ENCODE peak calls at places on chromosomes 5 and 9, in eight cellular contexts. Q is IMR-90, W is upper lobe of right lung, O is GM23248, P is fibroblast of lung, M is suprapubic skin, L is adrenal gland, E is testis. Z is an unnamed sample. For H3K27me3, the result is how much of the 10 kb centered on the place peaks cover.

GRCh38 chr9:3330792-3331420 is 194.9 kb downstream of the RFX3 start:
- DNase-seq in O (peak), Q (peak), L (no peak), W (no peak), E (no peak), M (no peak), P (peak), Z (no peak)

GRCh38 chr5:175321927-175322532 is 122.0 kb downstream of the DRD1 start:
- DNase-seq in O (peak), M (no peak), E (peak), W (no peak), Q (peak), L (peak), P (peak), Z (no peak)

GRCh38 chr5:14453486-14453885 is 128.1 kb upstream of the OTULINL start:
- DNase-seq in E (no peak), L (no peak), O (peak), M (no peak), Q (no peak), P (peak), W (no peak), Z (no peak)

GRCh38 chr5:113090336-113091106 is 113.9 kb downstream of the DCP2 start:
- DNase-seq in P (peak), E (peak), M (no peak), W (no peak), L (no peak), Q (no peak), O (no peak), Z (no peak)

GRCh38 chr5:162852145-162852544 is 585.2 kb upstream of the CCNG1 start:
- DNase-seq in P (no peak), E (no peak), M (no peak), W (no peak), O (no peak), Q (no peak), L (no peak), Z (no peak)

GRCh38 chr5:154648706-154649105 is 106.5 kb upstream of the LARP1 start:
- DNase-seq in M (no peak), E (no peak), P (no peak), Q (peak), L (peak), W (no peak), O (peak), Z (no peak)

GRCh38 chr5:41009228-41009627 is 61.9 kb downstream of the MROH2B start:
- DNase-seq in Q (peak), L (peak), M (no peak), E (no peak), O (peak), W (no peak), P (peak), Z (no peak)

GRCh38 chr5:98936948-98937715 is 8.3 kb upstream of the CHD1 start:
- DNase-seq in O (peak), E (no peak), L (no peak), Q (no peak), P (peak), W (no peak), M (no peak), Z (no peak)

GRCh38 chr9:99031994-99032393 is 72.9 kb upstream of the TGFBR1 start:
- DNase-seq in L (no peak), M (no peak), Q (no peak), O (no peak), W (no peak), P (no peak), E (no peak), Z (no peak)

GRCh38 chr5:6730407-6730806 is 17.2 kb downstream of the TENT4A start:
- DNase-seq in W (peak), L (no peak), Q (no peak), O (no peak), P (no peak), M (peak), E (no peak), Z (no peak)

GRCh38 chr9:133942206-133942975 is 49.7 kb downstream of the VAV2 start:
- DNase-seq in O (no peak), Q (no peak), W (peak), L (no peak), M (no peak), P (no peak), E (no peak), Z (no peak)

GRCh38 chr5:148794729-148795590 is 31.5 kb upstream of the ADRB2 start:
- DNase-seq in O (no peak), P (peak), E (no peak), L (no peak), W (no peak), Q (peak), M (no peak), Z (no peak)

GRCh38 chr9:130137870-130138653 is 34.1 kb upstream of the NCS1 start:
- DNase-seq in P (peak), W (no peak), M (no peak), L (peak), O (peak), Q (peak), E (no peak), Z (peak)

GRCh38 chr9:37955781-37956422 is 52.0 kb upstream of the SLC25A51 start:
- DNase-seq in W (peak), O (no peak), M (no peak), L (no peak), E (no peak), Q (no peak), P (no peak), Z (no peak)

GRCh38 chr9:2709645-2710101 is 7.6 kb upstream of the KCNV2 start:
- DNase-seq in L (no peak), M (no peak), W (no peak), Q (no peak), O (peak), E (no peak), P (no peak), Z (peak)

GRCh38 chr5:75214928-75215327 is 21.8 kb downstream of the ANKRD31 start:
- DNase-seq in M (no peak), W (no peak), Q (no peak), O (no peak), L (no peak), E (no peak), P (no peak), Z (no peak)

GRCh38 chr9:114321759-114322158 is 1.1 kb upstream of the ORM1 start:
- DNase-seq in M (no peak), E (no peak), Q (peak), L (no peak), P (peak), O (peak), W (peak), Z (no peak)

GRCh38 chr9:93082841-93083411 is 13.1 kb upstream of the CARD19 start:
- DNase-seq in O (no peak), M (peak), L (peak), Q (no peak), E (peak), W (peak), P (no peak), Z (no peak)

GRCh38 chr5:77138981-77139380 is 51.9 kb upstream of the ZBED3 start:
- DNase-seq in L (no peak), E (peak), Q (peak), M (no peak), O (peak), P (peak), W (no peak), Z (no peak)

DNA sequence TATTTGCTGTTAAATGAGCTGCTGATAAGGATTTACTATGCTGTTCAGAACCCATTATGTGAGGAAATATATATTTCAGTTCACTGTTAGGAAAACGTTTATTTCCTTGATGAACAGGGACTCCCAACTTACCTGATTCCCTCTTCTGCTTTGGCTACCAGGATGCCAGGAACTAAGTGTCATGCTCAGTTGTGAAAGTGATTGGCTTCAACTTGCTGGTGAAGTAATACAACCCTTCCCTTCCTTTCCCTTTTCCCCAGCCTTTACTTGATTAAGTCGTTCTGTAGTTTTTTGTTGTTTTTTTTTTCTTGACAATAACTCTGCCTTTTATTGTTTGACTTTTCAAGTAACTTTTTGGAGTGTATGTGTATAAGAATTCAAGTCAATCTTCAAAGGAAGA is 309.3 kb downstream of the DOCK8 start:
- DNase-seq in M (no peak), Q (no peak), O (no peak), W (no peak), E (no peak), L (no peak), P (no peak), Z (no peak)
- H3K27ac ChIP-seq in M (no peak), Q (no peak), O (no peak), W (no peak), E (no peak), L (no peak), P (no peak), Z (no peak)

DNA sequence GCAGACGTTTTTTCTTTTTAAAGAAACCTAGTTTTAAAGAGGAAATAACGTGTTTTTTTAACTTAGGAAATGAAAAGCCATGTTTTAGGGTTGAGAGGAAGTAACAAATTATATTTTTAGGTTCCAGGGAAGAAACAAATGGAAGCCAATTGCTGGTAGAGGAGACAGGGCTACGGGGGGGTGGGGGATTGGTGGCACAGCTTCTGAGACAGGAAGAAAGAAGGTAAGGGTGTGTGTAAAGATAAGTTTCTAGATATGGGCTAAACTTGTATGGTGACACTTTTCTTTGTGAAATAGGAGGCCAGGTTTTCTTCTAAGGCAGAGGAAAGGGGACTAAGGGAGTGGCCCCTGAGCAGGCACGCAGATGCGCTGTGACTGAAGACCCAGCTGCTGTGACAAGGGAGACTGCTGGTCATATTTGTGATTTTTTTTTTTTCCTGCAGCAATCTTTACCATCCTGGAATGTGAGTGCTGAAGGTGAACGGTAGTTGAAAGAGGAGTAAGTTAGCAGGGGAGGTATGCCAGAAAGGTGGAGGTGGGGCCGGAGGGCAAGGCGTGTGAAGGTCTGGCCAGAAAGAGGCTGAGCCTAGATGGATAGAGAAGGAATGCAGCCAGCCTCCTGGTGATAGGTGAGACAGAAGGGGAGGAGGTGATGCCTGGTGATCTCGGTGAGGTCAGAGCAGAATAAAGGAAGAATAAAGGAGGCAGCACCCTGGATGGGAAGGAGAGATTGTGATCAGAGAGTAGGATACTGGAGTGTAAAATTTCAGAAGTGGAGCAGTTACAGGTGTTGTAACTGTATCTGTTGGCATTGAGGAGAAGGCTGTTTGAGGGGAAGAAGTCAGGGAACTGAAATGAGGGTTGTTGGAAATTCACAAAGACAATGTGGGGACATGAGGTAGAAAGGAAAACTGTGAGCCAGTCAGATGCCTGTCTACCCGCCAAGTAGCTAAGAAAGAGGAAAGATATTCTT is 1.7 kb downstream of the GNG10 start:
- DNase-seq in W (no peak), P (no peak), E (no peak), L (no peak), O (no peak), M (no peak), Q (no peak), Z (no peak)
- H3K4me3 ChIP-seq in W (peak), P (peak), E (no peak), L (no peak), O (peak), M (peak), Q (peak), Z (no peak)

GRCh38 chr9:132143359-132143758 is 18.5 kb upstream of the NTNG2 start:
- DNase-seq in L (no peak), M (no peak), O (no peak), W (no peak), E (no peak), Q (no peak), P (no peak), Z (no peak)

GRCh38 chr9:132141948-132142594 is 19.8 kb upstream of the NTNG2 start:
- DNase-seq in P (no peak), O (peak), L (no peak), M (no peak), Q (no peak), W (no peak), E (no peak), Z (no peak)

GRCh38 chr9:132144708-132145365 is 17.0 kb upstream of the NTNG2 start:
- DNase-seq in O (peak), L (no peak), Q (peak), P (peak), W (no peak), M (no peak), E (no peak), Z (no peak)

GRCh38 chr9:132141364-132141947 is 20.4 kb upstream of the NTNG2 start:
- DNase-seq in E (no peak), Q (no peak), W (no peak), M (no peak), L (no peak), O (peak), P (peak), Z (no peak)

GRCh38 chr9:132142883-132143282 is 19.0 kb upstream of the NTNG2 start:
- DNase-seq in E (no peak), O (no peak), Q (no peak), L (no peak), M (no peak), W (no peak), P (no peak), Z (no peak)
- H3K27me3 ChIP-seq in E (under half), O (half or more), Q (half or more), L (under half), M (half or more), W (under half), P (under half), Z (under half)

DNA sequence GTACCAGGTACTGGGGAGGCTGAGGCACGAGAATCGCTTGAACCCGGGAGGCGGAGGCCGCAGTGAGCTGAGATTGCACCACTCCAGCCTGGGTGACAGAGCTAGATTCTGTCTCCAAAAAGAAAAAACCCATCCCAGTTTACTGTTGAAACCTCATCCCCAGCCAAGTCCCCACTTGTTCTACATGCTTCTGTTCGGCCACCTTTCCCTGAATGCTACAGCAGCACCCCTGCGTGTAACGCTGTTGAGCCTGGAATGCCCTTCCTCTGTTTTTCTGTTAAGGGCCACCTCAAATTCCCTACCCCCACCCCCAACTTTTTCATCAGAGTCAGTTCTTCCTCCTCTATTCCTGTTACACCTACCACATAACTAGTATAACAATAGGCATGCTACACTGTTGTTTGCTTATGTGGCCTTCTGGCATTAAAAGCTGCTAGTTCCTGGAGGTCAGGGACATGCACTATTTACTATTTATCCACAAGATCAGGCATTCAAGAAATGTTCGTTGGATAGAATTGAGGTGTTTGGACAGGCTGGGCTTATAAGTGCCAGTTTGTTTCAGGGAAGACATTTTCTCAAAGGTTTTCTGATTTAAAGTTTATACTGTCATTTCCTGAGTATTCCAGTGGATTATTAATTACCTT is 47.1 kb upstream of the C5orf47 start:
- DNase-seq in Q (no peak), M (no peak), E (no peak), P (no peak), W (no peak), L (no peak), O (no peak), Z (no peak)
- H3K27ac ChIP-seq in Q (no peak), M (peak), E (no peak), P (no peak), W (peak), L (peak), O (no peak), Z (no peak)

DNA sequence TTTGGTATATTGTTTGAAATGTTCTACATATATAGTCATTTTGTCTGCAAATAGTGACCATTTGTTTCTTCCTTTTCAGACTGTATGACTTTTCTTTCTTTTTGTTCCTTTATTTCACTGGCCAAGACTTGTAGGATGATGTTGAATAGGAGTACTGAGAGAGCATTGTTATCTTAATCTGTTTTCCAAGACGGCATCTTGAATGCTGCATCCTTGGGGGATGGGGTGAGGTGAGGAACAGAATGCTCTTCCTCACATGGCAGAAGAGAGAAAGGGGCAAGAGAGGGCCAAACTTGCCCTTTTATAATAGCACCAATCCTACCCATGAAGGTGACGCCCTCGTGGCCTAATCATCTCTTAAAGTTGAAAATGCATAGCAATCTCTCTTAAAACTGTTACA is 3.7 kb upstream of the ZNF510 start:
- DNase-seq in Q (no peak), M (no peak), E (no peak), W (no peak), O (no peak), L (no peak), P (no peak), Z (no peak)
- H3K4me3 ChIP-seq in Q (no peak), M (no peak), E (no peak), W (no peak), O (no peak), L (no peak), P (no peak), Z (no peak)

GRCh38 chr5:998276-998974 is 10.2 kb upstream of the NKD2 start:
- DNase-seq in E (peak), W (peak), P (no peak), M (peak), L (no peak), O (no peak), Q (no peak), Z (peak)
- H3K27me3 ChIP-seq in E (under half), W (under half), P (under half), M (under half), L (under half), O (under half), Q (under half), Z (under half)

DNA sequence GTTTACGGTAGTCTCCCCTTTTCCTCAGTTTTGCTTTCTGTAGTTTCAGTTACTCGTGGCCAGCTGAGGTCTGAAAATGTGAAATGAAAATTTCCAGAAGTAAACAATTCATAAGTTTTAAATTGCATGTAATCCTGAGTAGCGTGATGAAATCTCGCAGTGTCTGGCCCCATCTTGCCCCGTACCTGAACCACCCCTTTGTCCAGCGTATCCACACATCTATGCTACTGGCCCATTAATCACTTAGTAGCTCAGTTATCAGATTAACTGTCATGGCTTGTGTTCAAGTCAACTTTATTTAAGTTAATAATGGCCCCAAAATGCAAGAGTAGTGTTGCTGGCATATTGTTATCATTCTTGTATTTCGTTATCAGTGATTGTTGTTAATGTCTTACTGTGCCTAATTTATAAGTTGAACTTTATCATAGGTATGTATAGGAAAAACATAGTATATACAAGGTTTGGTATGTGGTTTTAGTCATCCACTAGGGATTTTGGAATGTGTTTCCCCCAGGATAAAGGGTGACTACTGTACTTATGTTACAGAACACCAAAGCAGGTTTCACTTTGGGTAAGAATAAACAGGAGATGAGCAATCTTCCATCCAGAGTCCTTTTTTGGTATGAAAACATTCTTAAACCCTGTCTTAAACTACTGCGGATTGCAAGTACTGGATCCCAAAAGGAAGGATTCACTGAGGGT is 118.4 kb upstream of the KCNN2 start:
- DNase-seq in W (no peak), P (peak), O (no peak), M (no peak), Q (peak), E (no peak), L (no peak), Z (no peak)
- H3K27ac ChIP-seq in W (no peak), P (peak), O (no peak), M (no peak), Q (peak), E (no peak), L (no peak), Z (no peak)

GRCh38 chr5:117455236-117456233 is 880.9 kb upstream of the SEMA6A start:
- DNase-seq in P (no peak), W (peak), O (no peak), M (peak), L (peak), Q (no peak), E (peak), Z (peak)
- H3K4me3 ChIP-seq in P (no peak), W (peak), O (no peak), M (peak), L (no peak), Q (no peak), E (peak), Z (no peak)

DNA sequence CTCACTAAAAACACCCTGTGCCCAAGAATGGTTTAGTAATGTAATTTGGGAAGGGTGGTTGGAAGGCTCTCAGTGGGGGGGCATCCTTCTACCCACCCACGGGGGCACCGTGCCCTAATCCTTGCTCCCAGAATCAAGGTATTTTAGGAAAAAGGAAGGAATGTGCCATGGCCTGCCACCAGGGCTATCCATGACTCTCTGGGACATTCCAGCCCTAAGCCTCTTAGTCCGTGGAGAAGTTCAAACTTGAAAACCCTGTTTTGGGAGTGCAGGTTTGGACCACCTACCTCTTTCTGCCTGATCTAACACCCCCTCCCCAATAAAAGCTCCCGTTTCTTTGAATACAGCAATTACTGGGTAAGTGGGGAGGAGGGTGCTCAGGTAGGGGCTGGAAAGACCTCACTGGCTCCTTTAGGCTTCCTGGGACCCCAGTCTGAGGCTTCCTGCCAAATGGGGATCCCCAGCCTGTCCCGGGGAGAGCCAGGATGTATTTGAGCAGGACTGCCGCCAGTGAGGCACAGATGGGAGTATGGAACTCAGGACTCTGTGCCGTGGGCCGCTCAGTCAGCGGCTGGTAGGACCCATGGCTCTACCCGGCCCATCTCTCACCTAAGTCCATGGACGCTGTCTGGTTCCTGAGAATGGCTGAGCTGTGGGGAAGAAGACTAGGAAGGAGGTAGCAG is 3.6 kb upstream of the PITX1 start:
- DNase-seq in Q (no peak), W (no peak), E (no peak), O (no peak), M (no peak), P (no peak), L (no peak), Z (no peak)
- H3K27me3 ChIP-seq in Q (half or more), W (half or more), E (under half), O (half or more), M (half or more), P (half or more), L (half or more), Z (under half)

GRCh38 chr9:70603020-70603411 is 188.6 kb upstream of the KLF9 start:
- DNase-seq in O (no peak), E (no peak), W (no peak), P (no peak), L (no peak), M (no peak), Q (no peak), Z (no peak)
- H3K27ac ChIP-seq in O (no peak), E (peak), W (no peak), P (no peak), L (no peak), M (no peak), Q (no peak), Z (no peak)

Z was measured in WERI-Rb-1.